ENCODE peak calls at places on chromosomes 6 and 20, in seven cellular contexts. D is breast epithelium, Z is lung, P is IMR-90, Q is tibial artery, W is astrocyte, L is left ventricle myocardium inferior. I is an unnamed sample. For H3K4me1, the result is how much of the 10 kb centered on the place peaks cover.

GRCh38 chr6:129593233-129593564 is 116.8 kb downstream of the ARHGAP18 start:
- DNase-seq in L (no peak), D (no peak), P (peak), W (peak), Q (no peak), Z (no peak), I (no peak)

GRCh38 chr6:87139236-87139635 is 16.1 kb upstream of the ZNF292 start:
- DNase-seq in Z (no peak), W (peak), Q (no peak), D (no peak), L (no peak), P (peak), I (no peak)

GRCh38 chr6:14386263-14386981 is 268.9 kb downstream of the CD83 start:
- DNase-seq in L (no peak), Q (no peak), D (no peak), P (no peak), W (no peak), Z (no peak), I (no peak)

GRCh38 chr20:6768228-6769185 is 1.0 kb downstream of the BMP2 start:
- DNase-seq in L (peak), Z (peak), P (peak), D (no peak), Q (peak), W (peak), I (no peak)

GRCh38 chr6:106476326-106477105 is 116.0 kb downstream of the CRYBG1 start:
- DNase-seq in W (peak), D (no peak), Q (no peak), P (peak), L (no peak), Z (no peak), I (no peak)

GRCh38 chr6:152846825-152847224 is 96.2 kb downstream of the VIP start:
- DNase-seq in W (no peak), D (no peak), P (no peak), L (no peak), Z (no peak), Q (no peak), I (no peak)

GRCh38 chr6:143176090-143177021 is 115.7 kb downstream of the AIG1 start:
- DNase-seq in W (peak), Z (no peak), D (no peak), Q (no peak), P (peak), L (no peak), I (no peak)

GRCh38 chr6:142568857-142569597 is 267.2 kb downstream of the ADGRG6 start:
- DNase-seq in L (no peak), Q (no peak), P (peak), W (peak), Z (no peak), D (no peak), I (no peak)

GRCh38 chr20:10857362-10858070 is 183.7 kb upstream of the JAG1 start:
- DNase-seq in Z (no peak), P (peak), D (no peak), W (peak), Q (no peak), L (no peak), I (peak)

GRCh38 chr6:14354919-14355572 is 237.5 kb downstream of the CD83 start:
- DNase-seq in L (peak), W (peak), P (peak), Z (peak), D (no peak), Q (peak), I (peak)

GRCh38 chr6:1892716-1893115 is 283.0 kb downstream of the FOXC1 start:
- DNase-seq in D (no peak), L (no peak), W (no peak), Z (no peak), Q (no peak), P (no peak), I (no peak)

GRCh38 chr20:33210371-33210770 is 6.8 kb upstream of the BPIFA3 start:
- DNase-seq in P (no peak), W (no peak), Z (no peak), D (no peak), L (no peak), Q (no peak), I (no peak)

GRCh38 chr20:33217052-33217451 is at the start of gene BPIFA3:
- DNase-seq in Q (peak), Z (no peak), P (no peak), L (no peak), D (no peak), W (no peak), I (no peak)

GRCh38 chr20:33209789-33210188 is 7.4 kb upstream of the BPIFA3 start:
- DNase-seq in Q (peak), Z (peak), P (peak), W (peak), L (peak), D (peak), I (no peak)

GRCh38 chr20:33211817-33212424 is 5.2 kb upstream of the BPIFA3 start:
- DNase-seq in Q (peak), D (no peak), W (peak), L (no peak), Z (peak), P (peak), I (no peak)
- TF ChIP-seq CTCF in Q (no peak), D (no peak), W (peak), L (peak), Z (peak), P (peak), I (no peak)

GRCh38 chr20:38272398-38272797 is 11.9 kb upstream of the KIAA1755 start:
- DNase-seq in Q (peak), D (no peak), L (no peak), P (peak), W (peak), Z (no peak), I (no peak)
- H3K4me1 ChIP-seq in Q (under half), D (under half), L (under half), P (under half), W (half or more), Z (under half), I (half or more)

DNA sequence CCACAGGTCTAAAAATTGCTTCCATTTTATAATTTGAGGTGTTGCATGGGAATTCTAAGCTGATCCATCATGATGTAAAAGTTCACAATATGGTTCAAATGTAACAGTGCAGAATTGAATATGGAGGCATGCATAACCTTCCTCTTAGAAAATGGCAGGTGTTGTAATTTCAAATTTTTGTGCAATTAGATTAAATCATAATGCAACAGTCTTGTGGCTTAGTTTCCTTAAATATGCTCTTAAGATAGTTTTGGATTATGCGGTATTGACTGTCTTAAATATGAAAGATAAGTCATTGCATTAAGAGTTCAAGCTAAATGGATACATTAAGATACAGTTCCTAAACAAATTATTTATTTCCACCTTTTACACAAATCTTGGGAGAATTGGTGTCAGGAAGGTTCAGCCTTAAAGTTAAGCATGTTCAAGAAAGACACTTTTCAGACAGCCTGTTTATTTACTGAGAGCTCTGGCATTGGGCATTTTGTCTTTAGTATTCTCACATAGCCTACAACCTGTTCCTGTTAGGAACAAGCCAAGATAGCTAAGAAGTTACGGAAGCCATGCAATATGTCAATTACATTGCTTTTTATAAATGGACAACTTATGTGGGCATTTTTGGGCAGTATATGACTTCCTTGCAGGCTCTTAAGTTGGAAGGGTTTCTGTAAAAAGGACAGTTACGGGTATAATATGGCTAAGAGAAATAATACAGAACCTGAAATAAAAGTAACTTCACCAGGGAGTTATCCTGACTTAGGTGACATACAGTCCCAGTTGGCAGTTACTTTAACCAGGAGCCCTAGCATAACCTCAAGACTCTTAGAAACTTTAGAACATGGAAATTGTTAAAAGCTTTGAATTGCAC is 9.3 kb downstream of the SRSF3 start:
- DNase-seq in W (no peak), P (no peak), D (no peak), Q (no peak), L (no peak), Z (no peak), I (no peak)
- H3K27ac ChIP-seq in W (no peak), P (no peak), D (peak), Q (no peak), L (no peak), Z (no peak), I (no peak)

GRCh38 chr6:31252625-31253024 is 19.3 kb downstream of the HLA-C start:
- DNase-seq in P (no peak), Z (no peak), D (no peak), Q (no peak), W (no peak), L (no peak), I (no peak)
- TF ChIP-seq CTCF in P (no peak), Z (no peak), D (no peak), Q (no peak), W (no peak), L (no peak), I (no peak)

DNA sequence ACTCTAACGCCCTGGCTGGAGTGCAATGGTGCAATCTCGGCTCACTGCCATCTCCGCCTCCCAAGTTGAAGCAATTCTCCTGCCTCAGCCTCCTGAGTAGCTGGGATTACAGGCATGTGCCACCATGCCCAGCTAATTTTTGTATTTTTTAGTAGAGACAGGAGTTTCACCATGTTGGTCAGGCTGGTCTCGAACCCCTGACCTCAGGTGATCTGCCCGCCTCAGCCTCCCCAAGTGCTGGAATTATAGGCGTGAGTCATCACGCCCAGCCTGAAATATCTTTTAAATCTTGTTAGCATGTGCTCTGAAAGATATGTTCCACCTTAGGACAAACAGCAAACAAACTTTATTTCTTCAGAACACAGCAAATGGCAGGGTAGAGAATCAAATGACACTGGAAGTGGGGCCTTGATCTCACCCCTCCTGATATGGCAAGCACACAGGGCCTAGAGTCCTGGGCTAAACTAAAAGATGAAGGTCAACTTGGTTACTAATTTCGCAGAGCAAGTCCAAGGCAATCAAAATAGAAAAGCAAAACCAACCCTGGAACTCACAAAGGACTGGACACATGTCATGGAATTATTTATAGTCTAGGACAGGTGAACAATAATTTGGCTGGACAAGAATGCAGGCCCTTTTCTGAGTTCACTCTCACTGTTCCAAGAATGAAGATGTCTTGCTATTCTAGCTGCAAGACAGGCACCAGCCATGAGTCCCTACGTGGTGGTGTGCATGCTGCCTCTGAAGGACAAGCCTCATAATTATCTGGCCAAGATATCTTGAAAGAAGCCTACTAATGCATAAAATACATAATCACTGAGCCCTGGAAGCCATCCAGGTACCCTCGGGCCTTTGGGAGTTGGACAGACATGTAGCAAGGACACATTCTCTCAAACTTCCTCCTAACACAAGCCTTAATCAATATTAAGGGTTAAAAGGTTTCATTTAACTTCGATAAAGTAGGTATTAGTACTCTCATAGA is 35.6 kb downstream of the B4GALT5 start:
- DNase-seq in Z (no peak), W (no peak), D (no peak), P (no peak), Q (no peak), L (no peak), I (no peak)
- H3K4me1 ChIP-seq in Z (under half), W (under half), D (under half), P (under half), Q (under half), L (half or more), I (half or more)

GRCh38 chr6:33812669-33813068 is 8.9 kb upstream of the MLN start:
- DNase-seq in P (peak), W (peak), D (no peak), L (peak), Z (no peak), Q (no peak), I (no peak)
- H3K27ac ChIP-seq in P (no peak), W (no peak), D (no peak), L (no peak), Z (no peak), Q (no peak), I (no peak)

GRCh38 chr6:47319867-47320266 is 10.2 kb upstream of the TNFRSF21 start:
- DNase-seq in W (no peak), Q (no peak), P (no peak), D (no peak), L (no peak), Z (no peak), I (no peak)

GRCh38 chr6:47319382-47319781 is 9.7 kb upstream of the TNFRSF21 start:
- DNase-seq in Z (no peak), D (no peak), P (no peak), L (no peak), Q (no peak), W (no peak), I (no peak)

GRCh38 chr6:47323887-47324286 is 14.2 kb upstream of the TNFRSF21 start:
- DNase-seq in Q (no peak), D (no peak), P (no peak), W (no peak), Z (no peak), L (no peak), I (no peak)

GRCh38 chr6:47318236-47318974 is 8.7 kb upstream of the TNFRSF21 start:
- DNase-seq in D (no peak), Z (no peak), L (no peak), P (no peak), Q (no peak), W (no peak), I (no peak)

GRCh38 chr6:47321582-47321981 is 11.9 kb upstream of the TNFRSF21 start:
- DNase-seq in W (no peak), L (no peak), Z (no peak), Q (no peak), D (no peak), P (no peak), I (no peak)
- TF ChIP-seq CTCF in W (no peak), L (no peak), Z (no peak), Q (no peak), D (no peak), P (no peak), I (no peak)

DNA sequence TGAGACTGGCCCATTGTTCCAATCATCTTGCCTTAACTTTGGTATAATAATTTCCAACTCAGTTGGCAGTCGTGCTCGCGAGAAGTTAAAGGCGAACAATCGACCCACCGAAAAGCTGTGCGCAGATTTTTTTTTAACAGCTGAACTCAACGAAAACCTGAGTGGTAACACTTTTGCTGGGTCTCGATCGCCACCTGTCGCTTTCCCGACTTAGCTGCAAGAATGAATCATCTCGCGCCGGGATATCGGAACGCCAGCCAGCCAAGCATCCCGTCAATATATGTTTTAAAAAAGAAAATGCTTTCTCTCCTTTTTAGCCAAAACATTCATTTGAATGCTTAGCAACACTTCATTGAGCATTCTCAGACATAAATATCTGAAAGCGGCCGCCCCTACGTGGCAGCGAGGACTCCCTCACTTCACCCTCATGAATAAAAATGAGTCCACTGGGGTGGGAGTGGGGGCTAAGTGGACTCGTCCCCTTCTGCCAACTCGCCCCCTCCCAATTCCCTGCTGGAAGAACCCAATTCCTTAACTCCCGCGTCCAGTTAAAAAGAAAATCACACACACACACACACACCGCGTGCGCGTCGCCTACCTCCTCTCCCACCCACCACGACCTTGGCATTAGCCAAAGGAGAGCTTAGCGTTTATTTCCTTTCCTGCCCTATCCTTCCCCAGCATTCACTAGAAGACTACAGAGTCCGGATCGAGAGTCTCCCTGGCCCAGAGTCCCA is 1.5 kb downstream of the COL12A1 start:
- DNase-seq in L (peak), W (peak), P (peak), Q (peak), D (peak), Z (peak), I (no peak)
- H3K4me1 ChIP-seq in L (half or more), W (under half), P (under half), Q (under half), D (under half), Z (under half), I (under half)

GRCh38 chr20:20207291-20207690 is 155.0 kb downstream of the CFAP61 start:
- DNase-seq in L (no peak), Z (no peak), P (no peak), D (no peak), Q (no peak), W (no peak), I (no peak)
- H3K27ac ChIP-seq in L (peak), Z (no peak), P (no peak), D (no peak), Q (no peak), W (no peak), I (no peak)

DNA sequence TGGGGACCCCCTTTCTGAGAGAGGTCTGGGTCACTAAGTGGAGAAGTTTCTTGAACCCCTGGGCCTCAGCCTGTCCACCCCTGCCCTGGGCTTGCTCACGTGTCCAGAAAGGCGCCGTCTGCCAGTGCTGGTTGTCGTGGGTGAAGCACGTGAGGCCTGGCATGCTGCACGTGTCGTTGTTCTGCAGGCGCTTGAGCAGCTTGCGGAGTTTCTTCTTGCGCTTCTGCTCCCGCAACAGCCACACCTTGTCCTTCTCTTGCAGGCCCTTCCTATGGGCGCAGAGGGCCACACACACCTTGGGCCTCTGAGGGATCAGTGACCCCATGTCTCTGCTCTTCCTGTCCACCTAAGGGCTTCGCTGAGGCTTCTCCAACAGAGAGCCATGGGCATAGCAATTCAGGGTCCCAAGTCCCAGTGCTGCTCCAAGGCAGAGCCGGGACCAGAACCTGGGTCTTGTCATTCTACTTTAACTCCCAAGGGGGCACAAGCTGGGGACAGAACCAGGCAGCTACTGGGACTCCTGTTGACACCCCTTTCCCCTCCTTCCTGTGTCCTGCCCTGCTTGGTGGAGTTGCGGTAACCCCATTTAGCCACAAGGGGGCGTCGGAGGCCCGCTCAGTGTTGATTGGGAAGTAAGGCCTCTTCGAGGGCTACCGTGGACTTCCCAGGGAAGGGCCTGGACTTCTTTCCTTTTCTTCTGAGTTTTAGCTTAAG is 121.8 kb downstream of the SULF2 start:
- DNase-seq in Z (peak), P (peak), L (peak), D (peak), W (peak), Q (peak), I (no peak)
- TF ChIP-seq CTCF in Z (peak), P (peak), L (peak), D (peak), W (peak), Q (peak), I (peak)